ENCODE peak calls at places on chromosomes 1 and 21, in five cellular contexts. One of them, this sample, is unnamed.

GRCh38 chr1:116044071-116044470 is 67.1 kb upstream of the MAB21L3 start:
- DNase-seq in stimulated activated CD8-positive, alpha-beta memory T cell treated with anti-CD3 and anti-CD28 coated beads, Interleukin-15, amount 100 ng/mL, for 4 hours: no peak
- DNase-seq in C1 segment of cervical spinal cord: no peak
- DNase-seq in HTR-8/SVneo: no peak
- DNase-seq in HFFc6: no peak
- DNase-seq in this sample: no peak

GRCh38 chr21:42781150-42781980 is 98.0 kb downstream of the WDR4 start:
- DNase-seq in HFFc6: no peak
- DNase-seq in C1 segment of cervical spinal cord: no peak
- DNase-seq in HTR-8/SVneo: no peak
- DNase-seq in stimulated activated CD8-positive, alpha-beta memory T cell treated with anti-CD3 and anti-CD28 coated beads, Interleukin-15, amount 100 ng/mL, for 4 hours: no peak
- DNase-seq in this sample: no peak

GRCh38 chr1:30668026-30668425 is 55.4 kb downstream of the MATN1 start:
- DNase-seq in HTR-8/SVneo: no peak
- DNase-seq in C1 segment of cervical spinal cord: no peak
- DNase-seq in HFFc6: peak; percentile 19
- DNase-seq in stimulated activated CD8-positive, alpha-beta memory T cell treated with anti-CD3 and anti-CD28 coated beads, Interleukin-15, amount 100 ng/mL, for 4 hours: no peak
- DNase-seq in this sample: no peak

GRCh38 chr1:86860020-86860419 is 53.9 kb downstream of the SELENOF start:
- DNase-seq in C1 segment of cervical spinal cord: no peak
- DNase-seq in HTR-8/SVneo: no peak
- DNase-seq in HFFc6: no peak
- DNase-seq in stimulated activated CD8-positive, alpha-beta memory T cell treated with anti-CD3 and anti-CD28 coated beads, Interleukin-15, amount 100 ng/mL, for 4 hours: no peak
- DNase-seq in this sample: no peak

GRCh38 chr1:187853505-187853904 is 1024.8 kb downstream of the PLA2G4A start:
- DNase-seq in stimulated activated CD8-positive, alpha-beta memory T cell treated with anti-CD3 and anti-CD28 coated beads, Interleukin-15, amount 100 ng/mL, for 4 hours: no peak
- DNase-seq in HTR-8/SVneo: no peak
- DNase-seq in HFFc6: no peak
- DNase-seq in C1 segment of cervical spinal cord: no peak
- DNase-seq in this sample: no peak

GRCh38 chr1:204858381-204858821 is 12.3 kb upstream of the NFASC start:
- DNase-seq in C1 segment of cervical spinal cord: no peak
- DNase-seq in stimulated activated CD8-positive, alpha-beta memory T cell treated with anti-CD3 and anti-CD28 coated beads, Interleukin-15, amount 100 ng/mL, for 4 hours: no peak
- DNase-seq in HFFc6: no peak
- DNase-seq in HTR-8/SVneo: no peak
- DNase-seq in this sample: peak; percentile 44

GRCh38 chr1:74392848-74393247 is 119.6 kb downstream of the LRRC53 start:
- DNase-seq in HFFc6: no peak
- DNase-seq in HTR-8/SVneo: no peak
- DNase-seq in stimulated activated CD8-positive, alpha-beta memory T cell treated with anti-CD3 and anti-CD28 coated beads, Interleukin-15, amount 100 ng/mL, for 4 hours: no peak
- DNase-seq in C1 segment of cervical spinal cord: no peak
- DNase-seq in this sample: no peak

GRCh38 chr1:87685366-87686136 is 356.9 kb downstream of the LMO4 start:
- DNase-seq in C1 segment of cervical spinal cord: no peak
- DNase-seq in HTR-8/SVneo: no peak
- DNase-seq in HFFc6: no peak
- DNase-seq in stimulated activated CD8-positive, alpha-beta memory T cell treated with anti-CD3 and anti-CD28 coated beads, Interleukin-15, amount 100 ng/mL, for 4 hours: no peak
- DNase-seq in this sample: no peak

GRCh38 chr21:45220106-45220505 is 67.6 kb downstream of the POFUT2 start:
- DNase-seq in C1 segment of cervical spinal cord: no peak
- DNase-seq in stimulated activated CD8-positive, alpha-beta memory T cell treated with anti-CD3 and anti-CD28 coated beads, Interleukin-15, amount 100 ng/mL, for 4 hours: no peak
- DNase-seq in HTR-8/SVneo: no peak
- DNase-seq in HFFc6: no peak
- DNase-seq in this sample: no peak

GRCh38 chr21:35275776-35276175 is 226.7 kb upstream of the RUNX1 start:
- DNase-seq in stimulated activated CD8-positive, alpha-beta memory T cell treated with anti-CD3 and anti-CD28 coated beads, Interleukin-15, amount 100 ng/mL, for 4 hours: no peak
- DNase-seq in C1 segment of cervical spinal cord: no peak
- DNase-seq in HFFc6: no peak
- DNase-seq in HTR-8/SVneo: no peak
- DNase-seq in this sample: no peak

GRCh38 chr1:218823291-218823900 is 350.3 kb upstream of the LYPLAL1 start:
- DNase-seq in stimulated activated CD8-positive, alpha-beta memory T cell treated with anti-CD3 and anti-CD28 coated beads, Interleukin-15, amount 100 ng/mL, for 4 hours: no peak
- DNase-seq in HFFc6: peak; percentile 95
- DNase-seq in HTR-8/SVneo: no peak
- DNase-seq in C1 segment of cervical spinal cord: no peak
- DNase-seq in this sample: no peak

GRCh38 chr21:17613242-17613676 is 558 bp upstream of the BTG3 start:
- DNase-seq in stimulated activated CD8-positive, alpha-beta memory T cell treated with anti-CD3 and anti-CD28 coated beads, Interleukin-15, amount 100 ng/mL, for 4 hours: no peak
- DNase-seq in HFFc6: no peak
- DNase-seq in HTR-8/SVneo: no peak
- DNase-seq in C1 segment of cervical spinal cord: no peak
- DNase-seq in this sample: peak; percentile 73

GRCh38 chr21:45050786-45051489 is 23.4 kb upstream of the ADARB1 start:
- DNase-seq in C1 segment of cervical spinal cord: no peak
- DNase-seq in HFFc6: peak; percentile 26
- DNase-seq in stimulated activated CD8-positive, alpha-beta memory T cell treated with anti-CD3 and anti-CD28 coated beads, Interleukin-15, amount 100 ng/mL, for 4 hours: no peak
- DNase-seq in HTR-8/SVneo: peak; percentile 78
- DNase-seq in this sample: peak; percentile 88

GRCh38 chr1:89844236-89844807 is 23.5 kb downstream of the LRRC8D start:
- DNase-seq in HTR-8/SVneo: no peak
- DNase-seq in C1 segment of cervical spinal cord: no peak
- DNase-seq in stimulated activated CD8-positive, alpha-beta memory T cell treated with anti-CD3 and anti-CD28 coated beads, Interleukin-15, amount 100 ng/mL, for 4 hours: peak; percentile 34
- DNase-seq in HFFc6: peak; percentile 22
- DNase-seq in this sample: no peak

GRCh38 chr1:37945743-37946702 is 830 bp downstream of the INPP5B start:
- DNase-seq in HTR-8/SVneo: no peak
- DNase-seq in C1 segment of cervical spinal cord: peak; percentile 2
- DNase-seq in stimulated activated CD8-positive, alpha-beta memory T cell treated with anti-CD3 and anti-CD28 coated beads, Interleukin-15, amount 100 ng/mL, for 4 hours: no peak
- DNase-seq in HFFc6: peak; percentile 47
- DNase-seq in this sample: peak; percentile 89

GRCh38 chr1:37983546-37983945 is 6.3 kb downstream of the SF3A3 start:
- DNase-seq in C1 segment of cervical spinal cord: no peak
- DNase-seq in HTR-8/SVneo: no peak
- DNase-seq in stimulated activated CD8-positive, alpha-beta memory T cell treated with anti-CD3 and anti-CD28 coated beads, Interleukin-15, amount 100 ng/mL, for 4 hours: no peak
- DNase-seq in HFFc6: no peak
- DNase-seq in this sample: no peak

GRCh38 chr1:3767328-3767925 is 5.1 kb upstream of the SMIM1 start:
- DNase-seq in C1 segment of cervical spinal cord: no peak
- DNase-seq in stimulated activated CD8-positive, alpha-beta memory T cell treated with anti-CD3 and anti-CD28 coated beads, Interleukin-15, amount 100 ng/mL, for 4 hours: no peak
- DNase-seq in HTR-8/SVneo: no peak
- DNase-seq in HFFc6: no peak
- DNase-seq in this sample: no peak

GRCh38 chr1:46571691-46572225 is 20.3 kb upstream of the KNCN start:
- DNase-seq in HFFc6: no peak
- DNase-seq in stimulated activated CD8-positive, alpha-beta memory T cell treated with anti-CD3 and anti-CD28 coated beads, Interleukin-15, amount 100 ng/mL, for 4 hours: no peak
- DNase-seq in C1 segment of cervical spinal cord: no peak
- DNase-seq in HTR-8/SVneo: no peak
- DNase-seq in this sample: no peak

GRCh38 chr1:167428418-167428817 is 89.9 kb downstream of the CD247 start:
- DNase-seq in HFFc6: no peak
- DNase-seq in HTR-8/SVneo: no peak
- DNase-seq in C1 segment of cervical spinal cord: no peak
- DNase-seq in stimulated activated CD8-positive, alpha-beta memory T cell treated with anti-CD3 and anti-CD28 coated beads, Interleukin-15, amount 100 ng/mL, for 4 hours: no peak
- DNase-seq in this sample: no peak

GRCh38 chr1:43551396-43551888 is 20.8 kb downstream of the PTPRF start:
- DNase-seq in C1 segment of cervical spinal cord: no peak
- DNase-seq in stimulated activated CD8-positive, alpha-beta memory T cell treated with anti-CD3 and anti-CD28 coated beads, Interleukin-15, amount 100 ng/mL, for 4 hours: no peak
- DNase-seq in HFFc6: no peak
- DNase-seq in HTR-8/SVneo: no peak
- DNase-seq in this sample: no peak

GRCh38 chr1:201714542-201715276 is 114.2 kb upstream of the IPO9 start:
- DNase-seq in HTR-8/SVneo: peak; percentile 98
- DNase-seq in HFFc6: peak; percentile 100
- DNase-seq in stimulated activated CD8-positive, alpha-beta memory T cell treated with anti-CD3 and anti-CD28 coated beads, Interleukin-15, amount 100 ng/mL, for 4 hours: no peak
- DNase-seq in C1 segment of cervical spinal cord: no peak
- DNase-seq in this sample: peak; percentile 99

GRCh38 chr1:117656202-117656641 is 50.4 kb downstream of the TENT5C start:
- DNase-seq in stimulated activated CD8-positive, alpha-beta memory T cell treated with anti-CD3 and anti-CD28 coated beads, Interleukin-15, amount 100 ng/mL, for 4 hours: peak; percentile 69
- DNase-seq in C1 segment of cervical spinal cord: no peak
- DNase-seq in HFFc6: no peak
- DNase-seq in HTR-8/SVneo: no peak
- DNase-seq in this sample: no peak

GRCh38 chr1:3375256-3375655 is 79.2 kb upstream of the ARHGEF16 start:
- DNase-seq in HFFc6: peak; percentile 12
- DNase-seq in C1 segment of cervical spinal cord: no peak
- DNase-seq in HTR-8/SVneo: no peak
- DNase-seq in stimulated activated CD8-positive, alpha-beta memory T cell treated with anti-CD3 and anti-CD28 coated beads, Interleukin-15, amount 100 ng/mL, for 4 hours: no peak
- DNase-seq in this sample: no peak

GRCh38 chr1:42392255-42392654 is 11.7 kb downstream of the RIMKLA start:
- DNase-seq in C1 segment of cervical spinal cord: no peak
- DNase-seq in stimulated activated CD8-positive, alpha-beta memory T cell treated with anti-CD3 and anti-CD28 coated beads, Interleukin-15, amount 100 ng/mL, for 4 hours: no peak
- DNase-seq in HFFc6: no peak
- DNase-seq in HTR-8/SVneo: no peak
- DNase-seq in this sample: no peak

GRCh38 chr1:109761227-109762038 is 2.3 kb downstream of the EPS8L3 start:
- DNase-seq in HTR-8/SVneo: no peak
- DNase-seq in C1 segment of cervical spinal cord: no peak
- DNase-seq in HFFc6: no peak
- DNase-seq in stimulated activated CD8-positive, alpha-beta memory T cell treated with anti-CD3 and anti-CD28 coated beads, Interleukin-15, amount 100 ng/mL, for 4 hours: no peak
- DNase-seq in this sample: no peak

GRCh38 chr21:29313662-29314408 is 15.1 kb downstream of the BACH1 start:
- DNase-seq in HTR-8/SVneo: no peak
- DNase-seq in HFFc6: no peak
- DNase-seq in C1 segment of cervical spinal cord: no peak
- DNase-seq in stimulated activated CD8-positive, alpha-beta memory T cell treated with anti-CD3 and anti-CD28 coated beads, Interleukin-15, amount 100 ng/mL, for 4 hours: no peak
- DNase-seq in this sample: no peak

GRCh38 chr1:154943649-154944421 is 7.3 kb upstream of the PMVK start:
- DNase-seq in HFFc6: no peak
- DNase-seq in stimulated activated CD8-positive, alpha-beta memory T cell treated with anti-CD3 and anti-CD28 coated beads, Interleukin-15, amount 100 ng/mL, for 4 hours: no peak
- DNase-seq in HTR-8/SVneo: peak; percentile 33
- DNase-seq in C1 segment of cervical spinal cord: no peak
- DNase-seq in this sample: no peak

GRCh38 chr1:184075040-184076029 is 23.8 kb downstream of the TSEN15 start:
- DNase-seq in HTR-8/SVneo: peak; percentile 48
- DNase-seq in stimulated activated CD8-positive, alpha-beta memory T cell treated with anti-CD3 and anti-CD28 coated beads, Interleukin-15, amount 100 ng/mL, for 4 hours: no peak
- DNase-seq in C1 segment of cervical spinal cord: no peak
- DNase-seq in HFFc6: peak; percentile 65
- DNase-seq in this sample: no peak

GRCh38 chr21:29125979-29126378 is 4.5 kb upstream of the MAP3K7CL start:
- DNase-seq in HTR-8/SVneo: no peak
- DNase-seq in stimulated activated CD8-positive, alpha-beta memory T cell treated with anti-CD3 and anti-CD28 coated beads, Interleukin-15, amount 100 ng/mL, for 4 hours: no peak
- DNase-seq in C1 segment of cervical spinal cord: no peak
- DNase-seq in HFFc6: no peak
- DNase-seq in this sample: no peak

GRCh38 chr1:19254416-19254815 is 2.8 kb downstream of the MRTO4 start:
- DNase-seq in C1 segment of cervical spinal cord: no peak
- DNase-seq in HFFc6: no peak
- DNase-seq in stimulated activated CD8-positive, alpha-beta memory T cell treated with anti-CD3 and anti-CD28 coated beads, Interleukin-15, amount 100 ng/mL, for 4 hours: no peak
- DNase-seq in HTR-8/SVneo: no peak
- DNase-seq in this sample: no peak

GRCh38 chr1:13697738-13698137 is 2.2 kb upstream of the PRDM2 start:
- DNase-seq in stimulated activated CD8-positive, alpha-beta memory T cell treated with anti-CD3 and anti-CD28 coated beads, Interleukin-15, amount 100 ng/mL, for 4 hours: no peak
- DNase-seq in HTR-8/SVneo: no peak
- DNase-seq in HFFc6: no peak
- DNase-seq in C1 segment of cervical spinal cord: no peak
- DNase-seq in this sample: no peak

GRCh38 chr1:27033059-27033746 is 20.6 kb upstream of the TENT5B start:
- DNase-seq in HFFc6: no peak
- DNase-seq in HTR-8/SVneo: no peak
- DNase-seq in stimulated activated CD8-positive, alpha-beta memory T cell treated with anti-CD3 and anti-CD28 coated beads, Interleukin-15, amount 100 ng/mL, for 4 hours: no peak
- DNase-seq in C1 segment of cervical spinal cord: no peak
- DNase-seq in this sample: no peak

GRCh38 chr1:61887076-61887867 is 145.0 kb downstream of the PATJ start:
- DNase-seq in stimulated activated CD8-positive, alpha-beta memory T cell treated with anti-CD3 and anti-CD28 coated beads, Interleukin-15, amount 100 ng/mL, for 4 hours: no peak
- DNase-seq in HTR-8/SVneo: no peak
- DNase-seq in C1 segment of cervical spinal cord: no peak
- DNase-seq in HFFc6: no peak
- DNase-seq in this sample: no peak

GRCh38 chr1:41670558-41670957 is 186.1 kb upstream of the EDN2 start:
- DNase-seq in C1 segment of cervical spinal cord: no peak
- DNase-seq in HFFc6: peak; percentile 78
- DNase-seq in stimulated activated CD8-positive, alpha-beta memory T cell treated with anti-CD3 and anti-CD28 coated beads, Interleukin-15, amount 100 ng/mL, for 4 hours: no peak
- DNase-seq in HTR-8/SVneo: no peak
- DNase-seq in this sample: no peak

GRCh38 chr1:27348861-27349783 is 7.3 kb downstream of the SYTL1 start:
- DNase-seq in C1 segment of cervical spinal cord: no peak
- DNase-seq in HTR-8/SVneo: peak; percentile 60
- DNase-seq in stimulated activated CD8-positive, alpha-beta memory T cell treated with anti-CD3 and anti-CD28 coated beads, Interleukin-15, amount 100 ng/mL, for 4 hours: no peak
- DNase-seq in HFFc6: no peak
- DNase-seq in this sample: no peak

GRCh38 chr1:59043796-59044195 is 253.1 kb upstream of the FGGY start:
- DNase-seq in stimulated activated CD8-positive, alpha-beta memory T cell treated with anti-CD3 and anti-CD28 coated beads, Interleukin-15, amount 100 ng/mL, for 4 hours: no peak
- DNase-seq in HTR-8/SVneo: peak; percentile 65
- DNase-seq in C1 segment of cervical spinal cord: no peak
- DNase-seq in HFFc6: peak; percentile 96
- DNase-seq in this sample: no peak

GRCh38 chr1:109763646-109764415 is at the start of gene EPS8L3:
- DNase-seq in HFFc6: no peak
- DNase-seq in C1 segment of cervical spinal cord: no peak
- DNase-seq in HTR-8/SVneo: no peak
- DNase-seq in stimulated activated CD8-positive, alpha-beta memory T cell treated with anti-CD3 and anti-CD28 coated beads, Interleukin-15, amount 100 ng/mL, for 4 hours: no peak
- DNase-seq in this sample: peak; percentile 3

GRCh38 chr1:154327466-154328317 is 2.4 kb downstream of the ATP8B2 start:
- DNase-seq in HFFc6: no peak
- DNase-seq in stimulated activated CD8-positive, alpha-beta memory T cell treated with anti-CD3 and anti-CD28 coated beads, Interleukin-15, amount 100 ng/mL, for 4 hours: no peak
- DNase-seq in HTR-8/SVneo: no peak
- DNase-seq in C1 segment of cervical spinal cord: no peak
- DNase-seq in this sample: no peak

GRCh38 chr1:7005762-7006161 is 220.5 kb downstream of the CAMTA1 start:
- DNase-seq in stimulated activated CD8-positive, alpha-beta memory T cell treated with anti-CD3 and anti-CD28 coated beads, Interleukin-15, amount 100 ng/mL, for 4 hours: no peak
- DNase-seq in HFFc6: no peak
- DNase-seq in HTR-8/SVneo: no peak
- DNase-seq in C1 segment of cervical spinal cord: no peak
- DNase-seq in this sample: peak; percentile 40

GRCh38 chr1:1426961-1427934 is 6.2 kb upstream of the ANKRD65 start:
- DNase-seq in HFFc6: no peak
- DNase-seq in stimulated activated CD8-positive, alpha-beta memory T cell treated with anti-CD3 and anti-CD28 coated beads, Interleukin-15, amount 100 ng/mL, for 4 hours: no peak
- DNase-seq in HTR-8/SVneo: no peak
- DNase-seq in C1 segment of cervical spinal cord: no peak
- DNase-seq in this sample: no peak

This sample was measured in ascending aorta.